ENCODE peak calls at places on chromosomes 16 and 17, in four cellular contexts. S, F, V and W are unnamed samples.

GRCh38 chr17:58321571-58322525 is 6.7 kb downstream of the TSPOAP1 start:
- DNase-seq in S (no peak), F (no peak), V (peak; percentile 12), W (no peak)

GRCh38 chr16:79599256-79599836 is 1.2 kb downstream of the MAF start:
- DNase-seq in S (no peak), F (peak; percentile 63), V (peak; percentile 53), W (no peak)

GRCh38 chr16:28998837-28999236 is 14.0 kb downstream of the LAT start:
- DNase-seq in S (no peak), F (no peak), V (no peak), W (no peak)

GRCh38 chr17:75477493-75477862 is 21.0 kb downstream of the TMEM94 start:
- DNase-seq in S (no peak), F (no peak), V (no peak), W (no peak)

GRCh38 chr17:66493283-66494019 is 191.0 kb downstream of the PRKCA start:
- DNase-seq in S (peak; percentile 92), F (no peak), V (no peak), W (no peak)

GRCh38 chr16:4680673-4681470 is 12.5 kb upstream of the NUDT16L1 start:
- DNase-seq in S (no peak), F (no peak), V (peak; percentile 88), W (no peak)

GRCh38 chr17:75228305-75228704 is 22.8 kb downstream of the NUP85 start:
- DNase-seq in S (no peak), F (no peak), V (no peak), W (no peak)

GRCh38 chr16:10878644-10879498 is 1.9 kb downstream of the CIITA start:
- DNase-seq in S (peak; percentile 56), F (no peak), V (peak; percentile 66), W (no peak)

GRCh38 chr17:43951750-43952149 is 2.0 kb downstream of the PYY start:
- DNase-seq in S (no peak), F (no peak), V (no peak), W (no peak)